ENCODE peak calls at places on chromosomes 5 and 9, in four cellular contexts. V is upper lobe of left lung, T is adrenal gland, F is gastrocnemius medialis. R is an unnamed sample.

GRCh38 chr5:68122439-68122906 is 93.1 kb upstream of the PIK3R1 start:
- DNase-seq in V (no peak), T (no peak), F (no peak), R (no peak)

GRCh38 chr5:169429044-169429443 is 128.1 kb upstream of the SLIT3 start:
- DNase-seq in V (no peak), T (peak; percentile 65), F (no peak), R (no peak)

GRCh38 chr9:97904725-97905124 is 17.6 kb downstream of the TRMO start:
- DNase-seq in V (no peak), T (no peak), F (no peak), R (no peak)

GRCh38 chr5:140324041-140324833 is 21.3 kb upstream of the PFDN1 start:
- DNase-seq in V (no peak), T (no peak), F (no peak), R (no peak)

GRCh38 chr5:9344751-9345240 is 201.1 kb downstream of the SEMA5A start:
- DNase-seq in V (no peak), T (no peak), F (no peak), R (no peak)

GRCh38 chr5:33148076-33148501 is 292.7 kb upstream of the TARS1 start:
- DNase-seq in V (no peak), T (no peak), F (peak; percentile 62), R (peak; percentile 43)

GRCh38 chr9:2740616-2741015 is 23.3 kb downstream of the KCNV2 start:
- DNase-seq in V (no peak), T (no peak), F (no peak), R (no peak)

GRCh38 chr5:112554089-112554977 is 135.3 kb upstream of the EPB41L4A start:
- DNase-seq in V (peak; percentile 6), T (peak; percentile 26), F (no peak), R (no peak)

GRCh38 chr5:152568101-152568500 is 163.0 kb upstream of the NMUR2 start:
- DNase-seq in V (no peak), T (no peak), F (no peak), R (no peak)

GRCh38 chr5:73441377-73441776 is 7.2 kb downstream of the FOXD1 start:
- DNase-seq in V (no peak), T (no peak), F (no peak), R (no peak)

GRCh38 chr5:79512692-79513518 is 1.0 kb downstream of the HOMER1 start:
- DNase-seq in V (no peak), T (no peak), F (peak; percentile 50), R (no peak)

GRCh38 chr5:135031146-135031812 is 2.7 kb downstream of the PITX1 start:
- DNase-seq in V (peak; percentile 82), T (no peak), F (no peak), R (no peak)
- H3K27ac ChIP-seq in V (no peak overlapping the region), T (no peak overlapping the region), F (no peak overlapping the region), R (no peak overlapping the region)

DNA sequence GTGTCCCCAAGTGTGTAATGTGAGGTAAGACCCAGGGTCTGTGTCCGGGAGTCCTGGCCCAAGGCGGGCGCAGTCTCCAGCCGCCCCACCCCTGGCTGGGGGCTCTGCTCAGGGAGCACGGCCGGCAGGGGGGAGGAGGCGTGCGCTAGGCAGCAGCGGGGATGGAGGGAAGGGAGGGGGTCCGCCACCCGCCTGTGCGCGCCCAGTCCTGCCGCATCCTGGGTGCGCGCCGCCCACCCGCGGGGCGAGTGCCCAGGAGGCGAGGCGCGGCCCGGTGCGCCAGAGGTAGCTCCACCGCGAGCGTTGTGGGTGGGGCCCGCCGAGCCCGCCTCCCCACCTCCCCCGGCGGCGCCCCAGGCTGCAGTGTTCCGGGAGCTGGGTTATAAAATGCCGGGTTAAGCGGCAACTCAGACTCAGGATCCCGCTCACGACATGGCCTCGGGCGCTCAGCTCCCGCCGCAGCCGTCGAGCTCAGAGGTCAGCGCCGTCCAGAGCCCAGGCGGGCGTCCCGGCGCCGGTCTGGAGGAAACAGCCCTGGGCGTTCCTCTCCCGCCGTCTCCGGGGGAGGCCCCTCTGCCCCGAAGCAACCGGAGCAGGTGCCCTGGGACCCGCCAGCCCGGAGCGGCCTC is at the start of gene CCNI2:
- DNase-seq in V (peak; percentile 91), T (no peak), F (no peak), R (no peak)
- H3K4me3 ChIP-seq in V (peak within 1 kb of the TSS; percentile 16), T (no peak within 1 kb of the TSS), F (peak within 1 kb of the TSS; percentile 43), R (no peak within 1 kb of the TSS)

GRCh38 chr9:19378647-19379046 is 1.4 kb downstream of the RPS6 start:
- DNase-seq in V (no peak), T (no peak), F (no peak), R (no peak)

GRCh38 chr9:19378154-19378553 is 1.9 kb downstream of the RPS6 start:
- DNase-seq in V (no peak), T (no peak), F (no peak), R (no peak)

GRCh38 chr9:19379283-19379682 is 753 bp downstream of the RPS6 start:
- DNase-seq in V (no peak), T (no peak), F (no peak), R (no peak)

GRCh38 chr9:19375536-19375935 is 4.5 kb downstream of the RPS6 start:
- DNase-seq in V (no peak), T (no peak), F (no peak), R (no peak)

GRCh38 chr9:19376931-19377330 is 3.1 kb downstream of the RPS6 start:
- DNase-seq in V (no peak), T (no peak), F (no peak), R (no peak)
- TF ChIP-seq POLR2A in V (no peak), T (no peak), F (no peak), R (no peak)

GRCh38 chr5:81533629-81534480 is 139.9 kb upstream of the ACOT12 start:
- DNase-seq in V (no peak), T (no peak), F (no peak), R (no peak)
- H3K27ac ChIP-seq in V (no peak overlapping the region), T (no peak overlapping the region), F (no peak overlapping the region), R (no peak overlapping the region)

GRCh38 chr5:177369050-177369912 is 11.6 kb downstream of the RGS14 start:
- DNase-seq in V (no peak), T (peak; percentile 39), F (peak; percentile 54), R (no peak)

GRCh38 chr5:177369913-177370487 is 12.3 kb downstream of the RGS14 start:
- DNase-seq in V (no peak), T (no peak), F (peak; percentile 39), R (no peak)

GRCh38 chr5:177367323-177367848 is 9.7 kb downstream of the RGS14 start:
- DNase-seq in V (no peak), T (no peak), F (no peak), R (no peak)

GRCh38 chr5:177366528-177367322 is 9.0 kb downstream of the RGS14 start:
- DNase-seq in V (peak; percentile 91), T (peak; percentile 93), F (peak; percentile 90), R (peak; percentile 96)

GRCh38 chr5:177367981-177368960 is 10.5 kb downstream of the RGS14 start:
- DNase-seq in V (no peak), T (no peak), F (no peak), R (no peak)
- H3K4me3 ChIP-seq in V (no peak overlapping the region), T (no peak overlapping the region), F (no peak overlapping the region), R (no peak overlapping the region)

DNA sequence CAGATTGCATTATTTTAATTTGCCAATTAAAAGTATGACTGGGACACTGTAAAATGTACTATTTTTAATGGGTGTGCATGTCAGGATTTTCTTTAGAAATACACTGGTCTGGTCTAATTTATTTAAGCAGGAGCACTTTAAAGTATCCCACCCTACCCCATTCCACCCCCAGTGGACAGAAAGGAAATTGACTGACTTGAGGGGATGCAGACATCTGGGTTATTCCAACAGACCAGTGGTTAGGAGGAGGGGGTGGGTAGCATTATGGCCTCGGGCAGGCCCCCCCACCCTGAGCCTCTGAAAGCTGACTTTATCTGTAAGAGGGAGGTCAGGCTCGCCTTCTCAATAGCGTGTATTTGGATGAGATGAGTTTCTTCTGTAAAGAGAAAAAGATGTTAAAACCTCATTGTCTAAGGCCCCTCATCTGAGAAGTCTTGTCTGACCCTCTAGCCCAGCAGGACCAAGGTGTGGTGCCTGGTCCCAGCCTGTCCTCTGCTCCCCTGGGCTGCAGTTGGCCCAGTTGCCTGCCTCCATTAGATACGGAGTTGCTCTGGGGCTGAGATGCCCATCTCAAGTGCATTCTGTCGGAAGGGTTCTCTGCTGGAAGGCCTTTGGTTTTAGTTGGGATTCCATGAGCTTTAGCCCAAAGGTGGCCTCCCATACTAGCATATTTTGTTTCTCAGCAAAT is 4.4 kb downstream of the HNRNPAB start:
- DNase-seq in V (no peak), T (no peak), F (peak; percentile 8), R (no peak)
- TF ChIP-seq POLR2A in V (no peak), T (no peak), F (no peak), R (no peak)

DNA sequence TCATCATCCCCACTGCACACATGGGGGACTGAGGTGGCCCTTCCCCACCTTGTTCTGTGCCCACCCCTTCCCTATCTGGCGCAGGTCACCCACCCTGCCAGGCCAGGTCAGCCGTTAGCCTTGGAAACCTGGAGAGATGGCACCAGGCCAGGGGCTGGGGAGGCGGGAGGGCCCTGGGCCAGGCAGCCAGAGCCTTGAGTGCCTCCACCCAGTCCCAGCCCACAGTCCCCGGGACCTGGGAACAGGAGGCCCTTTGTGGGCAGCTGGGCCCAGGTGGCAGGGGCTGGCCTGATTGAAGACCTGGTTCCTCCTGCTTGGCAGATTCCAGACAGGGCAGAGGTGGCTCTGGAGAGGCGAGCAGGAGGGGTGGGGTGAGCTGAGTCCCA is 70.6 kb downstream of the LRSAM1 start:
- DNase-seq in V (peak; percentile 83), T (no peak), F (no peak), R (no peak)
- H3K27ac ChIP-seq in V (peak overlapping the region; percentile 91), T (peak overlapping the region; percentile 79), F (peak overlapping the region; percentile 73), R (peak overlapping the region; percentile 83)

GRCh38 chr5:103450333-103451061 is 112.1 kb downstream of the NUDT12 start:
- DNase-seq in V (no peak), T (no peak), F (no peak), R (no peak)
- H3K4me3 ChIP-seq in V (no peak overlapping the region), T (no peak overlapping the region), F (no peak overlapping the region), R (no peak overlapping the region)

GRCh38 chr9:118306773-118307172 is 602.6 kb downstream of the TLR4 start:
- DNase-seq in V (no peak), T (no peak), F (no peak), R (no peak)
- TF ChIP-seq POLR2A in V (no peak), T (no peak), F (no peak), R (no peak)

R was measured in uterus.